ENCODE peak calls at places on chromosomes 7 and 10, in eight cellular contexts. One of them, this sample, is unnamed. For H3K4me1, the result is how much of the 10 kb centered on the place peaks cover.

GRCh38 chr7:158809596-158809995 is 19.7 kb downstream of the ESYT2 start:
- DNase-seq in HCT116: no peak
- DNase-seq in cardiac muscle cell: no peak
- DNase-seq in small intestine: no peak
- DNase-seq in endodermal cell: no peak
- DNase-seq in OCI-LY7: no peak
- DNase-seq in esophagus muscularis mucosa: no peak
- DNase-seq in tibial nerve: no peak
- DNase-seq in this sample: no peak

GRCh38 chr7:29485376-29486190 is 78.1 kb upstream of the PRR15 start:
- DNase-seq in endodermal cell: no peak
- DNase-seq in tibial nerve: no peak
- DNase-seq in OCI-LY7: no peak
- DNase-seq in small intestine: peak
- DNase-seq in esophagus muscularis mucosa: peak
- DNase-seq in cardiac muscle cell: no peak
- DNase-seq in HCT116: no peak
- DNase-seq in this sample: peak

GRCh38 chr10:93745411-93746065 is 12.2 kb upstream of the LGI1 start:
- DNase-seq in cardiac muscle cell: peak
- DNase-seq in OCI-LY7: peak
- DNase-seq in small intestine: peak
- DNase-seq in HCT116: no peak
- DNase-seq in endodermal cell: peak
- DNase-seq in tibial nerve: no peak
- DNase-seq in esophagus muscularis mucosa: no peak
- DNase-seq in this sample: peak

GRCh38 chr10:117929321-117930067 is 117.2 kb downstream of the RAB11FIP2 start:
- DNase-seq in OCI-LY7: no peak
- DNase-seq in HCT116: no peak
- DNase-seq in small intestine: no peak
- DNase-seq in tibial nerve: no peak
- DNase-seq in cardiac muscle cell: peak
- DNase-seq in endodermal cell: peak
- DNase-seq in esophagus muscularis mucosa: peak
- DNase-seq in this sample: peak

GRCh38 chr7:73830872-73831655 is at the start of gene CLDN4:
- DNase-seq in OCI-LY7: no peak
- DNase-seq in cardiac muscle cell: no peak
- DNase-seq in tibial nerve: no peak
- DNase-seq in endodermal cell: peak
- DNase-seq in HCT116: peak
- DNase-seq in esophagus muscularis mucosa: no peak
- DNase-seq in small intestine: peak
- DNase-seq in this sample: peak

GRCh38 chr10:83617692-83618325 is 521.5 kb upstream of the GHITM start:
- DNase-seq in small intestine: no peak
- DNase-seq in cardiac muscle cell: no peak
- DNase-seq in tibial nerve: no peak
- DNase-seq in HCT116: no peak
- DNase-seq in esophagus muscularis mucosa: no peak
- DNase-seq in endodermal cell: no peak
- DNase-seq in OCI-LY7: no peak
- DNase-seq in this sample: no peak

GRCh38 chr7:46960974-46961373 is 620.9 kb downstream of the TNS3 start:
- DNase-seq in tibial nerve: no peak
- DNase-seq in endodermal cell: no peak
- DNase-seq in cardiac muscle cell: no peak
- DNase-seq in esophagus muscularis mucosa: no peak
- DNase-seq in HCT116: no peak
- DNase-seq in small intestine: no peak
- DNase-seq in OCI-LY7: no peak
- DNase-seq in this sample: no peak

GRCh38 chr7:116122972-116123595 is 87.3 kb upstream of the TES start:
- DNase-seq in esophagus muscularis mucosa: no peak
- DNase-seq in tibial nerve: no peak
- DNase-seq in endodermal cell: no peak
- DNase-seq in OCI-LY7: peak
- DNase-seq in cardiac muscle cell: no peak
- DNase-seq in HCT116: peak
- DNase-seq in small intestine: peak
- DNase-seq in this sample: peak

GRCh38 chr10:1627945-1628344 is 109.4 kb downstream of the ADARB2 start:
- DNase-seq in small intestine: no peak
- DNase-seq in HCT116: no peak
- DNase-seq in cardiac muscle cell: no peak
- DNase-seq in tibial nerve: no peak
- DNase-seq in OCI-LY7: no peak
- DNase-seq in endodermal cell: peak
- DNase-seq in esophagus muscularis mucosa: no peak
- DNase-seq in this sample: no peak

GRCh38 chr10:95278061-95278988 is 12.5 kb downstream of the PDLIM1 start:
- DNase-seq in small intestine: no peak
- DNase-seq in endodermal cell: peak
- DNase-seq in cardiac muscle cell: no peak
- DNase-seq in esophagus muscularis mucosa: peak
- DNase-seq in OCI-LY7: no peak
- DNase-seq in tibial nerve: peak
- DNase-seq in HCT116: no peak
- DNase-seq in this sample: peak

GRCh38 chr10:97378933-97379921 is 21.9 kb downstream of the RRP12 start:
- DNase-seq in esophagus muscularis mucosa: no peak
- DNase-seq in cardiac muscle cell: no peak
- DNase-seq in HCT116: no peak
- DNase-seq in tibial nerve: no peak
- DNase-seq in OCI-LY7: no peak
- DNase-seq in endodermal cell: peak
- DNase-seq in small intestine: peak
- DNase-seq in this sample: no peak

GRCh38 chr10:48468866-48469511 is 135.9 kb downstream of the ARHGAP22 start:
- DNase-seq in cardiac muscle cell: no peak
- DNase-seq in esophagus muscularis mucosa: no peak
- DNase-seq in OCI-LY7: no peak
- DNase-seq in endodermal cell: peak
- DNase-seq in tibial nerve: no peak
- DNase-seq in HCT116: no peak
- DNase-seq in small intestine: no peak
- DNase-seq in this sample: no peak

GRCh38 chr7:44618754-44619153 is 12.3 kb downstream of the OGDH start:
- DNase-seq in HCT116: peak
- DNase-seq in esophagus muscularis mucosa: no peak
- DNase-seq in OCI-LY7: no peak
- DNase-seq in tibial nerve: no peak
- DNase-seq in small intestine: no peak
- DNase-seq in cardiac muscle cell: no peak
- DNase-seq in endodermal cell: no peak
- DNase-seq in this sample: no peak

GRCh38 chr7:44626620-44627019 is 20.2 kb downstream of the OGDH start:
- DNase-seq in esophagus muscularis mucosa: no peak
- DNase-seq in tibial nerve: no peak
- DNase-seq in small intestine: no peak
- DNase-seq in OCI-LY7: no peak
- DNase-seq in HCT116: no peak
- DNase-seq in cardiac muscle cell: no peak
- DNase-seq in endodermal cell: no peak
- DNase-seq in this sample: no peak

GRCh38 chr7:44625899-44626511 is 19.6 kb downstream of the OGDH start:
- DNase-seq in endodermal cell: no peak
- DNase-seq in cardiac muscle cell: no peak
- DNase-seq in tibial nerve: no peak
- DNase-seq in small intestine: no peak
- DNase-seq in OCI-LY7: no peak
- DNase-seq in HCT116: no peak
- DNase-seq in esophagus muscularis mucosa: no peak
- DNase-seq in this sample: no peak

GRCh38 chr7:44624306-44624705 is 17.9 kb downstream of the OGDH start:
- DNase-seq in OCI-LY7: no peak
- DNase-seq in tibial nerve: no peak
- DNase-seq in cardiac muscle cell: no peak
- DNase-seq in HCT116: no peak
- DNase-seq in endodermal cell: no peak
- DNase-seq in esophagus muscularis mucosa: no peak
- DNase-seq in small intestine: no peak
- DNase-seq in this sample: no peak

GRCh38 chr7:44622342-44623151 is 16.1 kb downstream of the OGDH start:
- DNase-seq in tibial nerve: no peak
- DNase-seq in endodermal cell: no peak
- DNase-seq in HCT116: no peak
- DNase-seq in cardiac muscle cell: no peak
- DNase-seq in OCI-LY7: no peak
- DNase-seq in esophagus muscularis mucosa: no peak
- DNase-seq in small intestine: peak
- DNase-seq in this sample: peak
- H3K4me1 ChIP-seq in tibial nerve: under half
- H3K4me1 ChIP-seq in endodermal cell: under half
- H3K4me1 ChIP-seq in HCT116: under half
- H3K4me1 ChIP-seq in cardiac muscle cell: under half
- H3K4me1 ChIP-seq in OCI-LY7: under half
- H3K4me1 ChIP-seq in esophagus muscularis mucosa: half or more
- H3K4me1 ChIP-seq in small intestine: under half
- H3K4me1 ChIP-seq in this sample: under half

DNA sequence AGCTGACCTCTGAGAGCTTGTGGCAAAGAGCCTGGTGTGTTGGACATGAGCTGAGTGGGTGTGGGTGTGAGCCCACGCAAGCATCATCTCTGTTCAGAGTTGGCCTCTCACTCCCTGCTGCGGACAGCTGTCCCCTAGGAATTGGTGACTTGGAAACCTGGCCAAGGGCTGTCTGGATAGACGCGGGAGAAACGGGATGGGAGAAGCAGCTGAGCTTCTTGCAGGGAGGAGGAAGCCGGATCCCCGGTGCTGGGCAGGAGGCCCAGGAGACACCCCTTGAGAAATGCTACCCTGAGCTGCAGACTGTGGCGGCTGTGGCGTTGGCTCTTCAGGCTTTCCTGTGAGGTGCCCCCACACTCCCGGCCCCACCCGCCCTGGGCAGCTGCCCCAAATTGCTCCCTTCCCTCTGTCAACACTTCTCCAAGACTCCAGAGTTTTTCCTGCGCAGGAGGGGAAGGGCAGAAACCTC is 121.9 kb upstream of the BTBD16 start:
- DNase-seq in small intestine: no peak
- DNase-seq in tibial nerve: no peak
- DNase-seq in HCT116: no peak
- DNase-seq in endodermal cell: peak
- DNase-seq in OCI-LY7: no peak
- DNase-seq in esophagus muscularis mucosa: no peak
- DNase-seq in cardiac muscle cell: peak
- DNase-seq in this sample: no peak
- H3K4me1 ChIP-seq in small intestine: under half
- H3K4me1 ChIP-seq in tibial nerve: half or more
- H3K4me1 ChIP-seq in HCT116: under half
- H3K4me1 ChIP-seq in endodermal cell: under half
- H3K4me1 ChIP-seq in OCI-LY7: under half
- H3K4me1 ChIP-seq in esophagus muscularis mucosa: half or more
- H3K4me1 ChIP-seq in cardiac muscle cell: under half
- H3K4me1 ChIP-seq in this sample: under half

GRCh38 chr10:123140164-123140982 is 4.6 kb downstream of the HMX3 start:
- DNase-seq in tibial nerve: no peak
- DNase-seq in HCT116: no peak
- DNase-seq in endodermal cell: no peak
- DNase-seq in esophagus muscularis mucosa: peak
- DNase-seq in cardiac muscle cell: no peak
- DNase-seq in OCI-LY7: no peak
- DNase-seq in small intestine: no peak
- DNase-seq in this sample: no peak

GRCh38 chr10:123140983-123141390 is 5.2 kb downstream of the HMX3 start:
- DNase-seq in small intestine: no peak
- DNase-seq in tibial nerve: no peak
- DNase-seq in HCT116: no peak
- DNase-seq in cardiac muscle cell: no peak
- DNase-seq in esophagus muscularis mucosa: peak
- DNase-seq in OCI-LY7: no peak
- DNase-seq in endodermal cell: no peak
- DNase-seq in this sample: no peak

GRCh38 chr10:123136806-123137642 is 1.3 kb downstream of the HMX3 start:
- DNase-seq in cardiac muscle cell: no peak
- DNase-seq in OCI-LY7: no peak
- DNase-seq in endodermal cell: peak
- DNase-seq in esophagus muscularis mucosa: no peak
- DNase-seq in tibial nerve: no peak
- DNase-seq in small intestine: no peak
- DNase-seq in HCT116: no peak
- DNase-seq in this sample: no peak

GRCh38 chr10:123139521-123140163 is 3.9 kb downstream of the HMX3 start:
- DNase-seq in endodermal cell: peak
- DNase-seq in OCI-LY7: no peak
- DNase-seq in small intestine: peak
- DNase-seq in tibial nerve: no peak
- DNase-seq in esophagus muscularis mucosa: peak
- DNase-seq in cardiac muscle cell: peak
- DNase-seq in HCT116: peak
- DNase-seq in this sample: peak

GRCh38 chr10:123139165-123139520 is 3.4 kb downstream of the HMX3 start:
- DNase-seq in small intestine: no peak
- DNase-seq in cardiac muscle cell: no peak
- DNase-seq in HCT116: no peak
- DNase-seq in tibial nerve: no peak
- DNase-seq in OCI-LY7: no peak
- DNase-seq in esophagus muscularis mucosa: no peak
- DNase-seq in endodermal cell: no peak
- DNase-seq in this sample: no peak
- H3K4me1 ChIP-seq in small intestine: under half
- H3K4me1 ChIP-seq in cardiac muscle cell: under half
- H3K4me1 ChIP-seq in HCT116: under half
- H3K4me1 ChIP-seq in tibial nerve: half or more
- H3K4me1 ChIP-seq in OCI-LY7: under half
- H3K4me1 ChIP-seq in esophagus muscularis mucosa: under half
- H3K4me1 ChIP-seq in endodermal cell: under half
- H3K4me1 ChIP-seq in this sample: half or more

GRCh38 chr10:125028291-125028867 is 86.5 kb downstream of the ZRANB1 start:
- DNase-seq in small intestine: no peak
- DNase-seq in OCI-LY7: no peak
- DNase-seq in esophagus muscularis mucosa: no peak
- DNase-seq in HCT116: no peak
- DNase-seq in tibial nerve: no peak
- DNase-seq in cardiac muscle cell: no peak
- DNase-seq in endodermal cell: no peak
- DNase-seq in this sample: no peak

GRCh38 chr10:125027889-125028288 is 86.0 kb downstream of the ZRANB1 start:
- DNase-seq in esophagus muscularis mucosa: no peak
- DNase-seq in HCT116: no peak
- DNase-seq in OCI-LY7: no peak
- DNase-seq in tibial nerve: no peak
- DNase-seq in endodermal cell: no peak
- DNase-seq in cardiac muscle cell: peak
- DNase-seq in small intestine: no peak
- DNase-seq in this sample: no peak

GRCh38 chr10:125030567-125031197 is 88.8 kb downstream of the ZRANB1 start:
- DNase-seq in cardiac muscle cell: no peak
- DNase-seq in OCI-LY7: peak
- DNase-seq in esophagus muscularis mucosa: no peak
- DNase-seq in HCT116: no peak
- DNase-seq in small intestine: no peak
- DNase-seq in endodermal cell: no peak
- DNase-seq in tibial nerve: no peak
- DNase-seq in this sample: no peak

GRCh38 chr10:125026974-125027735 is 85.2 kb downstream of the ZRANB1 start:
- DNase-seq in tibial nerve: no peak
- DNase-seq in cardiac muscle cell: no peak
- DNase-seq in endodermal cell: no peak
- DNase-seq in esophagus muscularis mucosa: no peak
- DNase-seq in HCT116: no peak
- DNase-seq in OCI-LY7: no peak
- DNase-seq in small intestine: no peak
- DNase-seq in this sample: no peak

GRCh38 chr10:125029584-125030242 is 87.8 kb downstream of the ZRANB1 start:
- DNase-seq in OCI-LY7: no peak
- DNase-seq in tibial nerve: no peak
- DNase-seq in small intestine: no peak
- DNase-seq in esophagus muscularis mucosa: no peak
- DNase-seq in endodermal cell: no peak
- DNase-seq in cardiac muscle cell: no peak
- DNase-seq in HCT116: no peak
- DNase-seq in this sample: no peak
- H3K4me1 ChIP-seq in OCI-LY7: under half
- H3K4me1 ChIP-seq in tibial nerve: under half
- H3K4me1 ChIP-seq in small intestine: under half
- H3K4me1 ChIP-seq in esophagus muscularis mucosa: under half
- H3K4me1 ChIP-seq in endodermal cell: under half
- H3K4me1 ChIP-seq in cardiac muscle cell: under half
- H3K4me1 ChIP-seq in HCT116: under half
- H3K4me1 ChIP-seq in this sample: under half